ENCODE peak calls at places on chromosomes 11 and 22, in four cellular contexts. O is pancreas, A is GM23248, Z is fibroblast of lung. S is an unnamed sample. For H3K9me3, the result is how much of the 10 kb centered on the place peaks cover.

GRCh38 chr11:128517457-128518230 is 69.7 kb downstream of the ETS1 start:
- DNase-seq in O (no peak), A (peak), Z (no peak), S (no peak)

GRCh38 chr11:124662111-124662510 is 11.4 kb downstream of the SIAE start:
- DNase-seq in O (no peak), A (no peak), Z (no peak), S (no peak)

GRCh38 chr11:6353367-6353987 is 33.2 kb upstream of the CAVIN3 start:
- DNase-seq in O (peak), A (peak), Z (peak), S (peak)

GRCh38 chr11:19474954-19475811 is 234.4 kb upstream of the E2F8 start:
- DNase-seq in O (no peak), A (no peak), Z (no peak), S (no peak)

GRCh38 chr11:117833401-117833891 is 8.9 kb upstream of the FXYD2 start:
- DNase-seq in O (peak), A (no peak), Z (no peak), S (peak)

GRCh38 chr11:116518141-116518540 is 254.6 kb downstream of the BUD13 start:
- DNase-seq in O (no peak), A (no peak), Z (no peak), S (no peak)

GRCh38 chr11:45097721-45098493 is 48.5 kb upstream of the PRDM11 start:
- DNase-seq in O (no peak), A (peak), Z (peak), S (no peak)

GRCh38 chr22:44878483-44879300 is 126.3 kb downstream of the ARHGAP8 start:
- DNase-seq in O (no peak), A (no peak), Z (no peak), S (no peak)

GRCh38 chr11:27913650-27914049 is 194.3 kb downstream of the KIF18A start:
- DNase-seq in O (no peak), A (peak), Z (peak), S (no peak)

GRCh38 chr11:80798189-80798588 is 1357.4 kb upstream of the TENM4 start:
- DNase-seq in O (no peak), A (no peak), Z (no peak), S (no peak)

GRCh38 chr22:45170001-45170466 is 6.3 kb downstream of the NUP50 start:
- DNase-seq in O (no peak), A (no peak), Z (no peak), S (no peak)

GRCh38 chr22:41565403-41566054 is 4.7 kb downstream of the CSDC2 start:
- DNase-seq in O (no peak), A (peak), Z (peak), S (peak)

GRCh38 chr11:43923327-43924111 is 18.9 kb upstream of the C11orf96 start:
- DNase-seq in O (no peak), A (peak), Z (peak), S (peak)

GRCh38 chr11:64536396-64536935 is 54.6 kb upstream of the SLC22A12 start:
- DNase-seq in O (no peak), A (peak), Z (peak), S (no peak)

GRCh38 chr11:65492637-65493366 is 6.0 kb upstream of the MALAT1 start:
- DNase-seq in O (peak), A (peak), Z (peak), S (peak)

GRCh38 chr11:113504586-113504985 is 29.4 kb upstream of the DRD2 start:
- DNase-seq in O (no peak), A (no peak), Z (no peak), S (no peak)

GRCh38 chr11:130344846-130345245 is 30.1 kb upstream of the ZBTB44 start:
- DNase-seq in O (no peak), A (no peak), Z (no peak), S (no peak)

GRCh38 chr11:33774356-33775063 is at the start of gene FBXO3:
- DNase-seq in O (peak), A (peak), Z (peak), S (peak)

DNA sequence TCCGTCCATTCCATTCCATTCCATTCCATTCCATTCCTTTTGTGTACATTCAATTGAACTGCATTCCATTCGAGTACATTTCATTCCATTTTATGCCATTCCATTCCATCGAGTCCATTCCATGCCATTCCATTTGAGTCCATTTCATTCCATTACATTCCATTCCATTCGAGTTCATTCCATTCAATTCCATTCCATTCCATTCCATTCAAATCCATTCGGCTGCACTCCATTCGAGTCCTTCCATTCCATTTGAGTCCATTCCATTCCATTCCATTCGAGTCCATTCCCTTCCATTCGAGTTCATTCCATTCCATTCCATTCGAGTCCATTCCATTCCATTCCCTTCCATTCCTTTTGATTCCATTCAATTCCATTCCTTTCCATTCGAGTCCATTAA is 4800.6 kb upstream of the OR11H1 start:
- DNase-seq in O (no peak), A (no peak), Z (no peak), S (no peak)
- H3K9me3 ChIP-seq in O (under half), A (under half), Z (under half), S (under half)

DNA sequence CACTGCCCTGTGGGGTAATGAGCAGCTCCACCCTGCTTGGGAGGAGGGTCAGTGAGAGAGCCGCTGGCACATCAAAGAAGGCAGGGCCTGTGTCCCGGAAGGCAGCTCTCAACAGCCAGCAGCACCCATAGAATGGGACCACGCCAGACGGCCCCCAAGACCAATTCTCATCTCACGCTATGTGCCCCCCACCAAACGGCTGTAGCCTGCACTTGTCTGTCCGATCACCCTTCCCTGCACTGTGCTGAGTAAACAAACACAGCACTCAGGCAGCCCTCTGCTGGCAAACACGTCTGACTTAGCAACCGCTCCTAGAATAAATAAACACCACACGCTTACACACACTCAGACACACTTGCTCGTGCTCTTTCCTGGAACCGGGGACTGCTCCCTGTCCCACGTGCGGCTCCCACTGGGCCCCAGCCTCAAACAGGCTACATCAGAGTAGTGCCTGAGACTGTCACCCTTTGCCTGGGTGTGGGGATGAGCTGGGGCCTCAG is 53.2 kb upstream of the CDON start:
- DNase-seq in O (peak), A (peak), Z (peak), S (peak)
- H3K4me3 ChIP-seq in O (no peak), A (no peak), Z (no peak), S (no peak)

DNA sequence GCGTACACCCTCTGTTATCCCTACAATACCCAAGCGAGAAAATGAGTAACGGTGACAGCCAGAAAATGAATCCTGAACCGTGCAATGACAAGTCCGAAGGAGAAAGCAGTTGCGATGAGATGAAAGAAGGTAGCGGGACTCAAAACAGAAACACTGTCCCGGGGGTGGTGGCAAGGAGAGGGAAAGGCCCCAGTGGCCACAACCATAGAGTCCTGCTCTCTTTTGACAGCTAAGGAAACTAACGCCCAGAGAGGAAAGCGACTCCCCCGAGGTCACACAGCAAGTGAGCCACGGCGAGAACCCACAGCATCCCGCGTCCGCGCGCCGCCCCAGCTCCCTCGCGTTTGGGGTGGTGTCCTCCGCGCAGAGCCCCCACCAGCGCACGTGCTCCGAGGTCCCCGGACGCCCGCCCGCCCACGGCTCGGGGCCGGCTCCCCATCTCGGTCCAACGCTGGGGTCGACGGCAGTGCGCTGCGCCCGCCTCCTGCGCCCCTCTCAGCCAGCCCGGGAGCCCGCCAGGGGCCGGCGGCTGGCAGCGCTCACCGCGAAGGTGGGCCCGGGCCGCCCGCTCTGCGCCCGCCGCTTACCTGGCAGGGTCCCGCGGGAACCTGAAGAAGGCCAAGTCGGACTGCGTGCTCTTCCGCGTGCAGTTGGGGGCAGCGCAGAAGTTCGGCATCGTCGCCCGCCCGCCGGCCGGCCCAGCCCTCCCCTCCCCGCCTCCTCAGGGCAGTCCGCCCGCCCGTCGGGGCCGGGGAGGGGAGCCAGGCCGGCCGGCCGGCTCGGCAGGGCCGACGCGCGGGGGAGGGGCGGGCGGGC is 563 bp downstream of the THAP12 start:
- DNase-seq in O (peak), A (peak), Z (peak), S (no peak)
- H3K9me3 ChIP-seq in O (under half), A (under half), Z (under half), S (under half)

GRCh38 chr11:57457643-57458023 is 2.7 kb upstream of the RTN4RL2 start:
- DNase-seq in O (no peak), A (no peak), Z (no peak), S (no peak)
- H3K4me3 ChIP-seq in O (no peak), A (no peak), Z (no peak), S (no peak)

GRCh38 chr22:32859743-32860142 is 58.2 kb downstream of the TIMP3 start:
- DNase-seq in O (no peak), A (peak), Z (no peak), S (no peak)

GRCh38 chr22:32862083-32862482 is 60.6 kb downstream of the TIMP3 start:
- DNase-seq in O (no peak), A (peak), Z (no peak), S (no peak)

GRCh38 chr22:32861330-32861729 is 59.8 kb downstream of the TIMP3 start:
- DNase-seq in O (no peak), A (peak), Z (peak), S (no peak)

GRCh38 chr22:32858121-32858703 is 56.7 kb downstream of the TIMP3 start:
- DNase-seq in O (no peak), A (peak), Z (no peak), S (no peak)

DNA sequence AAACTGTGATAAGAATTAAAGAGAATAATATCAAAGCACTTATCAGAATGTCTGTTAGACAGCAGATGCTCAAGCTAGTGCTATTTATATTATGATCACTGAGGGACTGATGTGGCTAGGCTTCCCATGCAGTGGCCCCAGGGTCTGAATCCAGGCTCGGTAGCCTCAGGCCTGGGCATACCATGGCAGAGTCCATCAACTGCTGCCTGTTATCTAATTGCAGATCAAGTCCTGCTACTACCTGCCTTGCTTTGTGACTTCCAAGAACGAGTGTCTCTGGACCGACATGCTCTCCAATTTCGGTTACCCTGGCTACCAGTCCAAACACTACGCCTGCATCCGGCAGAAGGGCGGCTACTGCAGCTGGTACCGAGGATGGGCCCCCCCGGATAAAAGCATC is 57.5 kb downstream of the TIMP3 start:
- DNase-seq in O (no peak), A (peak), Z (no peak), S (no peak)
- H3K9me3 ChIP-seq in O (under half), A (under half), Z (under half), S (under half)

S was measured in gastrocnemius medialis.